ENCODE peak calls at places on chromosomes 3 and 15, in four cellular contexts. U is K562, Y is HepG2, X is A549. C is an unnamed sample.

GRCh38 chr3:32421991-32422859 is 30.6 kb downstream of the CMTM7 start:
- DNase-seq in U (no peak), X (peak; percentile 38), Y (no peak), C (peak; percentile 97)

GRCh38 chr3:127485396-127486170 is 105.0 kb downstream of the TPRA1 start:
- DNase-seq in U (no peak), Y (no peak), X (no peak), C (peak; percentile 25)

GRCh38 chr3:131526801-131527347 is 24.1 kb upstream of the MRPL3 start:
- DNase-seq in Y (peak; percentile 32), X (peak; percentile 70), U (peak; percentile 70), C (peak; percentile 26)

GRCh38 chr3:69787436-69788168 is 48.3 kb downstream of the MITF start:
- DNase-seq in U (no peak), Y (no peak), X (peak; percentile 28), C (no peak)

GRCh38 chr15:62483817-62484216 is 318.7 kb upstream of the C2CD4B start:
- DNase-seq in Y (no peak), X (no peak), U (peak; percentile 11), C (peak; percentile 40)

GRCh38 chr3:177802151-177802900 is 605.0 kb upstream of the TBL1XR1 start:
- DNase-seq in Y (no peak), X (no peak), U (no peak), C (no peak)

GRCh38 chr3:24232784-24233183 is 261.9 kb downstream of the THRB start:
- DNase-seq in Y (no peak), X (no peak), U (no peak), C (no peak)

GRCh38 chr3:112734718-112735350 is 93.9 kb upstream of the CCDC80 start:
- DNase-seq in U (peak; percentile 73), Y (peak; percentile 49), X (peak; percentile 90), C (peak; percentile 65)

GRCh38 chr15:35170216-35170615 is 85.1 kb upstream of the NANOGP8 start:
- DNase-seq in Y (no peak), X (no peak), U (peak; percentile 32), C (no peak)

GRCh38 chr3:162998205-162998604 is 1501.6 kb downstream of the OTOL1 start:
- DNase-seq in U (no peak), Y (no peak), X (no peak), C (no peak)

GRCh38 chr3:65854606-65855304 is 184.0 kb downstream of the MAGI1 start:
- DNase-seq in U (no peak), Y (no peak), X (no peak), C (no peak)

GRCh38 chr3:130662407-130663028 is 84.1 kb downstream of the PIK3R4 start:
- DNase-seq in Y (no peak), U (no peak), X (no peak), C (no peak)

GRCh38 chr3:30286007-30286669 is 320.3 kb upstream of the TGFBR2 start:
- DNase-seq in U (no peak), X (peak; percentile 71), Y (no peak), C (peak; percentile 77)

GRCh38 chr15:25240461-25241021 is 198.3 kb downstream of the UBE3A start:
- DNase-seq in X (no peak), U (no peak), Y (no peak), C (no peak)

GRCh38 chr3:97763586-97764148 is 891 bp upstream of the ARL6 start:
- DNase-seq in X (peak; percentile 0), Y (no peak), U (no peak), C (no peak)

DNA sequence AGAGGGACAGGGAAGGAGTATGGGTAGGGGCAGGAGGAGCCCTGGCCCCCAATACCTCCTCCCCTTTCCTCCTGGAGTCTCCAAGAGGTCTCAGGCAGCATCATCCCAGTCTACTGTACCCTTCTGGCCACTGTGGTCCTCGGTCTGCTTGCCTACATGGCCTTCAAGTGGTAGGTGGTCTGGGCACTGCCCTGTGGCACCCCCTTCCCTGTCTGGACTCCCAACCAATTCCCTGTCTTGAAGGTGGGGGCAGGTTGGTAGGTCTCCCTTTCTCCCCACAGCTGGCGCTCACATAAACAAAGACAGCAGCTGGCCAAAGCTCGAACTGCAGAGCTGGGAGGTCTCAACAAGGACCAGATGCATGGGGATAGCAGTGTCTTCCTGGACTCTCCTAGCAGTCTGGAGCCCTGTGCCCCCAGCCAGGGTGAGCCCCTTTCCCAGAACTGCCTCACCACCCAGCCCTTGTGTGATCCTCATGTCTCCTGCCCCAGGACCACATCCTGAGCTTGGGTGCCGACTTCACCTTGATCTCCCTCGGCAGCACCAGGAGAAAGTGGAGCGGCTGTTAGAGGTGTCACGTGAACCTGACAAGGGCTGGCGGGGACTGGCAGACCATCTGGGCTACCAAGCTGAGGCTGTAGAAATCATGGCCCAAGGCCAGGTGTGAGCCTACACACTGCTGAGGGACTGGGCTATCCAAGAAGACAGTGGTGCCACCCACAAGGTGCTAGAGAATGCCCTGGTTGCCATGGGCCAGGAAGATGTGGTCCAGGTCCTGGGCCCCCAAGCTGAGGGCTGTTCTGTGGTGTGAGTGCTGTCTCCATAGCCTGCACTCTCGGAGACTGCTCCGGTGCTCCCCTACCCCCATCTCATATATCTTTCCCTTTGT is 33.1 kb downstream of the NBEAL2 start:
- DNase-seq in U (no peak), X (no peak), Y (no peak), C (peak; percentile 59)
- TF ChIP-seq POLR2A in U (no peak), X (no peak), Y (no peak), C (no peak)

GRCh38 chr3:161069441-161070251 is 35.5 kb downstream of the B3GALNT1 start:
- DNase-seq in X (peak; percentile 9), U (peak; percentile 6), Y (no peak), C (no peak)
- TF ChIP-seq EP300 in X (no peak), U (no peak), Y (no peak), C (no peak)

GRCh38 chr3:75906555-75907112 is 121.3 kb upstream of the ZNF717 start:
- DNase-seq in U (no peak), Y (no peak), X (no peak), C (no peak)
- H3K4me3 ChIP-seq in U (no peak overlapping the region), Y (no peak overlapping the region), X (no peak overlapping the region), C (no peak overlapping the region)

GRCh38 chr15:98806275-98806895 is 158.0 kb downstream of the IGF1R start:
- DNase-seq in X (no peak), Y (no peak), U (no peak), C (no peak)

GRCh38 chr15:98805434-98806274 is 157.3 kb downstream of the IGF1R start:
- DNase-seq in Y (peak; percentile 32), X (peak; percentile 61), U (peak; percentile 4), C (no peak)

GRCh38 chr15:98803228-98804056 is 155.1 kb downstream of the IGF1R start:
- DNase-seq in U (no peak), Y (no peak), X (peak; percentile 64), C (no peak)

GRCh38 chr15:98802187-98802586 is 153.8 kb downstream of the IGF1R start:
- DNase-seq in U (no peak), Y (no peak), X (no peak), C (no peak)

DNA sequence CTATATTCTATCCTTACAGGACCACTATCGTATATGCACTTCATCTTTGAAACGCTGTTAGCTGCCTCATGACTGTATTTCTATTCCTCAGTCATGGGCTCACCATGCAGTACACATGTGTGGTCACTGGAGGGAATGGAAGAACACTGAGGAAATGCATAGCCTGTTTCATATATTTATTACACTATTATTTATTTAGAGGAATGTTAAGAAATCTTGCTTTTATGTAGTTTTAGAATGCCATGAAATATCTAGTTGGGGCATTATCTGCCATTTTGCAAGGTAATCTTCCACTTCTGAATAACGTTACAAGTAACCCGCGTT is 155.7 kb downstream of the IGF1R start:
- DNase-seq in U (no peak), X (peak; percentile 37), Y (no peak), C (no peak)
- TF ChIP-seq POLR2A in U (no peak), X (no peak), Y (no peak), C (no peak)

GRCh38 chr15:99507732-99508571 is 57.8 kb upstream of the MEF2A start:
- DNase-seq in Y (no peak), X (no peak), U (no peak), C (no peak)
- TF ChIP-seq EP300 in Y (no peak), X (no peak), U (no peak), C (peak; percentile 73)

DNA sequence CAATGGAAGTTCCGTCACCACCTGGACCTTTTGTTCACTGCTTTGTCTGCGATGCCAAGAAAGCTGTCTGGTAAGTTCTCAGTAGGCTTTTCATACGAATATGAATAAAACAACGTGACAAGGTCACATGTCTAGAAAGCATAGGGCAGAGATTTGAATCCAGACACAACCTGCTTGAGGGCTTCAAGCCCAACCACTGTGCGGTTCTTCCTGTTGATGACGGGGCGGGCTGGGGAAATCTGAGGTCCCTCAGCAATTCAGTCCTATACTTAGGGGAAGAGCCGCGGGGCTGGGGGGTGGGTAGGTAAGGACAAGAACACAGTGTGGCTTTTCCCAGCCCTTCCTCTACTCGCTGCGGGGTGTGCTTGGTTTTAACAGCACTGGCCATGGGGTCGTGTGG is 32.4 kb upstream of the SMAD3 start:
- DNase-seq in U (no peak), Y (no peak), X (no peak), C (no peak)
- H3K4me3 ChIP-seq in U (no peak overlapping the region), Y (no peak overlapping the region), X (no peak overlapping the region), C (peak overlapping the region; percentile 42)